ENCODE peak calls at places on chromosomes 6 and 20, in eight cellular contexts. One of them, this sample, is unnamed.

GRCh38 chr6:53378208-53378607 is 29.5 kb upstream of the ELOVL5 start:
- DNase-seq in fibroblast of lung: no peak
- DNase-seq in cardiac muscle cell: no peak
- DNase-seq in fibroblast of mammary gland: peak; percentile 49
- DNase-seq in right atrium auricular region: no peak
- DNase-seq in Peyer's patch: no peak
- DNase-seq in foreskin fibroblast: no peak
- DNase-seq in endodermal cell: no peak
- DNase-seq in this sample: no peak

GRCh38 chr6:85273870-85274269 is 176.0 kb upstream of the NT5E start:
- DNase-seq in fibroblast of lung: no peak
- DNase-seq in cardiac muscle cell: no peak
- DNase-seq in fibroblast of mammary gland: peak; percentile 17
- DNase-seq in right atrium auricular region: no peak
- DNase-seq in Peyer's patch: no peak
- DNase-seq in foreskin fibroblast: peak; percentile 78
- DNase-seq in endodermal cell: no peak
- DNase-seq in this sample: peak; percentile 26

GRCh38 chr6:124995645-124996325 is 33.5 kb downstream of the RNF217 start:
- DNase-seq in fibroblast of lung: no peak
- DNase-seq in cardiac muscle cell: no peak
- DNase-seq in fibroblast of mammary gland: no peak
- DNase-seq in right atrium auricular region: no peak
- DNase-seq in Peyer's patch: no peak
- DNase-seq in foreskin fibroblast: no peak
- DNase-seq in endodermal cell: no peak
- DNase-seq in this sample: no peak

GRCh38 chr6:151679081-151679480 is 128.4 kb upstream of the ESR1 start:
- DNase-seq in fibroblast of lung: peak; percentile 28
- DNase-seq in cardiac muscle cell: no peak
- DNase-seq in fibroblast of mammary gland: peak; percentile 97
- DNase-seq in right atrium auricular region: no peak
- DNase-seq in Peyer's patch: no peak
- DNase-seq in foreskin fibroblast: peak; percentile 96
- DNase-seq in endodermal cell: no peak
- DNase-seq in this sample: peak; percentile 75

GRCh38 chr6:28583463-28583862 is 57.8 kb downstream of the GPX5 start:
- DNase-seq in fibroblast of lung: no peak
- DNase-seq in cardiac muscle cell: no peak
- DNase-seq in fibroblast of mammary gland: no peak
- DNase-seq in right atrium auricular region: no peak
- DNase-seq in Peyer's patch: no peak
- DNase-seq in foreskin fibroblast: no peak
- DNase-seq in endodermal cell: no peak
- DNase-seq in this sample: no peak

GRCh38 chr20:33694666-33695065 is 8.5 kb upstream of the E2F1 start:
- DNase-seq in fibroblast of lung: no peak
- DNase-seq in cardiac muscle cell: no peak
- DNase-seq in fibroblast of mammary gland: no peak
- DNase-seq in right atrium auricular region: no peak
- DNase-seq in Peyer's patch: no peak
- DNase-seq in foreskin fibroblast: no peak
- DNase-seq in endodermal cell: no peak
- DNase-seq in this sample: no peak

GRCh38 chr6:167341038-167341613 is 16.2 kb downstream of the TTLL2 start:
- DNase-seq in fibroblast of lung: no peak
- DNase-seq in cardiac muscle cell: no peak
- DNase-seq in fibroblast of mammary gland: no peak
- DNase-seq in right atrium auricular region: no peak
- DNase-seq in Peyer's patch: no peak
- DNase-seq in foreskin fibroblast: no peak
- DNase-seq in endodermal cell: no peak
- DNase-seq in this sample: no peak

GRCh38 chr20:36155991-36156390 is 1.5 kb downstream of the EPB41L1 start:
- DNase-seq in fibroblast of lung: no peak
- DNase-seq in cardiac muscle cell: no peak
- DNase-seq in fibroblast of mammary gland: no peak
- DNase-seq in right atrium auricular region: no peak
- DNase-seq in Peyer's patch: no peak
- DNase-seq in foreskin fibroblast: no peak
- DNase-seq in endodermal cell: no peak
- DNase-seq in this sample: no peak

GRCh38 chr20:38680492-38681118 is 43.7 kb upstream of the SLC32A1 start:
- DNase-seq in fibroblast of lung: peak; percentile 33
- DNase-seq in cardiac muscle cell: peak; percentile 88
- DNase-seq in fibroblast of mammary gland: peak; percentile 29
- DNase-seq in right atrium auricular region: no peak
- DNase-seq in Peyer's patch: no peak
- DNase-seq in foreskin fibroblast: peak; percentile 58
- DNase-seq in endodermal cell: peak; percentile 91
- DNase-seq in this sample: peak; percentile 48

GRCh38 chr6:144786825-144787224 is 501.7 kb downstream of the UTRN start:
- DNase-seq in fibroblast of lung: no peak
- DNase-seq in cardiac muscle cell: no peak
- DNase-seq in fibroblast of mammary gland: no peak
- DNase-seq in right atrium auricular region: no peak
- DNase-seq in Peyer's patch: no peak
- DNase-seq in foreskin fibroblast: no peak
- DNase-seq in endodermal cell: no peak
- DNase-seq in this sample: no peak

GRCh38 chr20:57675773-57676172 is 34.0 kb downstream of the PMEPA1 start:
- DNase-seq in fibroblast of lung: no peak
- DNase-seq in cardiac muscle cell: no peak
- DNase-seq in fibroblast of mammary gland: no peak
- DNase-seq in right atrium auricular region: no peak
- DNase-seq in Peyer's patch: no peak
- DNase-seq in foreskin fibroblast: no peak
- DNase-seq in endodermal cell: no peak
- DNase-seq in this sample: no peak

GRCh38 chr6:64326939-64327338 is 691.3 kb downstream of the PHF3 start:
- DNase-seq in fibroblast of lung: no peak
- DNase-seq in cardiac muscle cell: no peak
- DNase-seq in fibroblast of mammary gland: no peak
- DNase-seq in right atrium auricular region: no peak
- DNase-seq in Peyer's patch: no peak
- DNase-seq in foreskin fibroblast: no peak
- DNase-seq in endodermal cell: no peak
- DNase-seq in this sample: no peak

GRCh38 chr6:113654396-113654795 is 202.7 kb upstream of the MARCKS start:
- DNase-seq in fibroblast of lung: peak; percentile 48
- DNase-seq in cardiac muscle cell: no peak
- DNase-seq in fibroblast of mammary gland: peak; percentile 34
- DNase-seq in right atrium auricular region: peak; percentile 72
- DNase-seq in Peyer's patch: peak; percentile 61
- DNase-seq in foreskin fibroblast: peak; percentile 84
- DNase-seq in endodermal cell: no peak
- DNase-seq in this sample: no peak

GRCh38 chr6:139135578-139136545 is 982 bp downstream of the HECA start:
- DNase-seq in fibroblast of lung: peak; percentile 42
- DNase-seq in cardiac muscle cell: peak; percentile 34
- DNase-seq in fibroblast of mammary gland: no peak
- DNase-seq in right atrium auricular region: peak; percentile 71
- DNase-seq in Peyer's patch: peak; percentile 88
- DNase-seq in foreskin fibroblast: peak; percentile 63
- DNase-seq in endodermal cell: peak; percentile 65
- DNase-seq in this sample: peak; percentile 32

GRCh38 chr6:116948535-116949304 is 71.7 kb downstream of the RFX6 start:
- DNase-seq in fibroblast of lung: no peak
- DNase-seq in cardiac muscle cell: no peak
- DNase-seq in fibroblast of mammary gland: no peak
- DNase-seq in right atrium auricular region: no peak
- DNase-seq in Peyer's patch: no peak
- DNase-seq in foreskin fibroblast: no peak
- DNase-seq in endodermal cell: no peak
- DNase-seq in this sample: no peak

DNA sequence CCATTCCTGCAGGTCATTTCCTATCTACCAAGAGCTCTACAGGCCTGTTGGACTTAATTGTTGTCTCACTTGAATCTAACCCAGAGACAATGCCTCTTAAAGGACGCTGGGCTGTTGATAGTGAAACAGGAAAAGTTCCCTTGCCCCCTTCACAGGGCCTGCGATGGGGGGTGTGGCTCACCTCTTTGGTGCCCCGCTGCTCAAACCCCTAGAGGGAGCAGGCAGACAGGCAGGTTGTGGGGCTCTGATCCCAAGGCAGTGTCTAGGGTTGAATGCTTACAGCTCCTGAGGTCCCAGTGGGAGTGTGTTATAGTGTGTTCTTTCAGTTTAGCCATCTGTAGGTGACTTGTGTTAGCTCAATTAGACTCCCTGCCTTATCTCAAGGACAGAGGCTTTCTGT is 68.0 kb downstream of the OTOR start:
- DNase-seq in fibroblast of lung: no peak
- DNase-seq in cardiac muscle cell: no peak
- DNase-seq in fibroblast of mammary gland: no peak
- DNase-seq in right atrium auricular region: no peak
- DNase-seq in Peyer's patch: no peak
- DNase-seq in foreskin fibroblast: no peak
- DNase-seq in endodermal cell: peak; percentile 75
- DNase-seq in this sample: no peak
- TF ChIP-seq CTCF in fibroblast of lung: no peak
- TF ChIP-seq CTCF in cardiac muscle cell: no peak
- TF ChIP-seq CTCF in fibroblast of mammary gland: no peak
- TF ChIP-seq CTCF in right atrium auricular region: no peak
- TF ChIP-seq CTCF in Peyer's patch: no peak
- TF ChIP-seq CTCF in foreskin fibroblast: no peak
- TF ChIP-seq CTCF in endodermal cell: peak; percentile 49
- TF ChIP-seq CTCF in this sample: no peak

GRCh38 chr20:47482705-47483104 is 19.0 kb upstream of the NCOA3 start:
- DNase-seq in fibroblast of lung: no peak
- DNase-seq in cardiac muscle cell: no peak
- DNase-seq in fibroblast of mammary gland: no peak
- DNase-seq in right atrium auricular region: no peak
- DNase-seq in Peyer's patch: no peak
- DNase-seq in foreskin fibroblast: no peak
- DNase-seq in endodermal cell: no peak
- DNase-seq in this sample: no peak
- H3K4me3 ChIP-seq in fibroblast of lung: no peak overlapping the region
- H3K4me3 ChIP-seq in cardiac muscle cell: no peak overlapping the region
- H3K4me3 ChIP-seq in fibroblast of mammary gland: no peak overlapping the region
- H3K4me3 ChIP-seq in right atrium auricular region: no peak overlapping the region
- H3K4me3 ChIP-seq in Peyer's patch: no peak overlapping the region
- H3K4me3 ChIP-seq in foreskin fibroblast: no peak overlapping the region
- H3K4me3 ChIP-seq in endodermal cell: no peak overlapping the region
- H3K4me3 ChIP-seq in this sample: no peak overlapping the region

GRCh38 chr6:169654590-169655391 is 47.0 kb downstream of the WDR27 start:
- DNase-seq in fibroblast of lung: peak; percentile 73
- DNase-seq in cardiac muscle cell: peak; percentile 74
- DNase-seq in fibroblast of mammary gland: peak; percentile 71
- DNase-seq in right atrium auricular region: peak; percentile 72
- DNase-seq in Peyer's patch: peak; percentile 88
- DNase-seq in foreskin fibroblast: peak; percentile 91
- DNase-seq in endodermal cell: no peak
- DNase-seq in this sample: peak; percentile 88
- TF ChIP-seq CTCF in fibroblast of lung: peak; percentile 30
- TF ChIP-seq CTCF in cardiac muscle cell: peak; percentile 41
- TF ChIP-seq CTCF in fibroblast of mammary gland: peak; percentile 33
- TF ChIP-seq CTCF in right atrium auricular region: no peak
- TF ChIP-seq CTCF in Peyer's patch: peak; percentile 30
- TF ChIP-seq CTCF in foreskin fibroblast: no peak
- TF ChIP-seq CTCF in endodermal cell: peak; percentile 26
- TF ChIP-seq CTCF in this sample: peak; percentile 60

DNA sequence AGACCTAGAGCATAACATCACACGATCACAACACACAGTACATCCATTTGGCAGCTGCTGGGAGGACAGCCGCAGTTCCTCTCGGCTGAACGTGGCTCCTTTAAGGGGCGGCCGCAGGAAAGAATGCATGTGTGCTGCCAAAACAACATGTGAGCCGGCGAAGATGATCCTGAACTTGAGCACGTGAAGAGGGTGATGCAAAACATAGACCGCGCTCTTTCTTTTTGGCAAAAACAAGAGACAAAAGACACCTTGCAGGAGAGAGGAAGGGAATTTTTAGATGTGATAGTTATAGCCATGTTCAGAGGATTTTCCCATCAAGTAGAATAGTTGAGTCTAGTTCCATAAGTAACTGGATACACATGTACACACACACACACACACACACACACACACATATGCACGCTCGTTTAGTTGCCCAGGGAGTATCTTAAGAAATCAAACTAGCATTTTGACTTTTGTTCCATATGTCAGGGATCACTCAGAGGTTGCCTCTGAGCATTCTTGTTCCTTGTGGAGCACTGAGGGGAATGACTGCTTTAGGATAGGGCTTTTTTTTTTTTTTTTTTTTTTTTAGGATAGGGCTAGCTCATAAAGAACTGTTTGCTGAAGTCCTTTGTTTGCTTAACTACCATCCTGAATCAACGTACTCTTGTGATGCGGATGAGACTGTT is 21.7 kb upstream of the RANBP9 start:
- DNase-seq in fibroblast of lung: peak; percentile 95
- DNase-seq in cardiac muscle cell: no peak
- DNase-seq in fibroblast of mammary gland: peak; percentile 94
- DNase-seq in right atrium auricular region: peak; percentile 77
- DNase-seq in Peyer's patch: peak; percentile 71
- DNase-seq in foreskin fibroblast: peak; percentile 95
- DNase-seq in endodermal cell: no peak
- DNase-seq in this sample: peak; percentile 97
- H3K4me3 ChIP-seq in fibroblast of lung: peak overlapping the region; percentile 29
- H3K4me3 ChIP-seq in cardiac muscle cell: no peak overlapping the region
- H3K4me3 ChIP-seq in fibroblast of mammary gland: peak overlapping the region; percentile 11
- H3K4me3 ChIP-seq in right atrium auricular region: peak overlapping the region; percentile 14
- H3K4me3 ChIP-seq in Peyer's patch: no peak overlapping the region
- H3K4me3 ChIP-seq in foreskin fibroblast: peak overlapping the region; percentile 23
- H3K4me3 ChIP-seq in endodermal cell: no peak overlapping the region
- H3K4me3 ChIP-seq in this sample: peak overlapping the region; percentile 32